ENCODE peak calls at places on chromosomes 12 and 14, in seven cellular contexts. C, T, Y, P, Q, A and H are unnamed samples.

GRCh38 chr14:64880382-64881121 is 845 bp upstream of the SPTB start:
- DNase-seq in P (peak), T (peak), Q (peak), C (peak), Y (peak), A (no peak), H (peak)

GRCh38 chr14:23344481-23344880 is 8.2 kb downstream of the SLC22A17 start:
- DNase-seq in C (no peak), P (no peak), Y (no peak), T (no peak), Q (no peak), A (no peak), H (no peak)

GRCh38 chr12:111715242-111715641 is 29.4 kb downstream of the ACAD10 start:
- DNase-seq in T (peak), P (no peak), C (no peak), Q (no peak), A (peak), Y (no peak), H (no peak)

GRCh38 chr14:22059201-22059600 is 385.6 kb upstream of the OR4E1 start:
- DNase-seq in T (no peak), C (no peak), P (no peak), Y (no peak), Q (no peak), A (no peak), H (no peak)

GRCh38 chr12:95554532-95555071 is 3.3 kb upstream of the USP44 start:
- DNase-seq in C (no peak), Y (no peak), P (no peak), A (no peak), Q (no peak), T (no peak), H (no peak)

GRCh38 chr12:20089077-20089476 is 279.3 kb upstream of the PDE3A start:
- DNase-seq in C (no peak), T (no peak), P (no peak), Q (no peak), A (no peak), Y (no peak), H (no peak)

GRCh38 chr14:102953100-102953499 is 30.6 kb downstream of the AMN start:
- DNase-seq in P (no peak), T (no peak), C (no peak), Q (no peak), A (no peak), Y (no peak), H (no peak)

GRCh38 chr12:113416091-113416754 is 6.0 kb upstream of the SDSL start:
- DNase-seq in Y (no peak), P (no peak), Q (no peak), T (no peak), A (no peak), C (no peak), H (no peak)

GRCh38 chr12:74119811-74120362 is 417.7 kb upstream of the ATXN7L3B start:
- DNase-seq in T (no peak), P (no peak), Q (peak), Y (no peak), A (no peak), C (no peak), H (no peak)

GRCh38 chr12:12685305-12685704 is 10.7 kb downstream of the GPR19 start:
- DNase-seq in C (no peak), P (no peak), Y (no peak), T (no peak), A (no peak), Q (no peak), H (no peak)

GRCh38 chr12:120007272-120007671 is 18.2 kb downstream of the BICDL1 start:
- DNase-seq in A (no peak), C (no peak), P (no peak), T (no peak), Y (peak), Q (no peak), H (peak)

GRCh38 chr12:25712169-25712568 is 159.1 kb upstream of the LMNTD1 start:
- DNase-seq in C (no peak), Y (no peak), P (no peak), T (no peak), A (no peak), Q (no peak), H (no peak)

GRCh38 chr12:58888131-58888783 is 32.0 kb downstream of the LRIG3 start:
- DNase-seq in A (peak), P (no peak), C (no peak), Y (no peak), T (peak), Q (peak), H (no peak)

GRCh38 chr14:102775855-102776760 is 1.1 kb upstream of the TRAF3 start:
- DNase-seq in P (no peak), A (peak), T (no peak), C (no peak), Q (no peak), Y (peak), H (no peak)

GRCh38 chr14:74262076-74262475 is 22.8 kb downstream of the VSX2 start:
- DNase-seq in Y (no peak), Q (no peak), P (no peak), A (no peak), T (no peak), C (no peak), H (no peak)

GRCh38 chr12:83057436-83057835 is 370.7 kb downstream of the TMTC2 start:
- DNase-seq in C (no peak), A (no peak), Q (no peak), P (no peak), Y (no peak), T (no peak), H (no peak)

DNA sequence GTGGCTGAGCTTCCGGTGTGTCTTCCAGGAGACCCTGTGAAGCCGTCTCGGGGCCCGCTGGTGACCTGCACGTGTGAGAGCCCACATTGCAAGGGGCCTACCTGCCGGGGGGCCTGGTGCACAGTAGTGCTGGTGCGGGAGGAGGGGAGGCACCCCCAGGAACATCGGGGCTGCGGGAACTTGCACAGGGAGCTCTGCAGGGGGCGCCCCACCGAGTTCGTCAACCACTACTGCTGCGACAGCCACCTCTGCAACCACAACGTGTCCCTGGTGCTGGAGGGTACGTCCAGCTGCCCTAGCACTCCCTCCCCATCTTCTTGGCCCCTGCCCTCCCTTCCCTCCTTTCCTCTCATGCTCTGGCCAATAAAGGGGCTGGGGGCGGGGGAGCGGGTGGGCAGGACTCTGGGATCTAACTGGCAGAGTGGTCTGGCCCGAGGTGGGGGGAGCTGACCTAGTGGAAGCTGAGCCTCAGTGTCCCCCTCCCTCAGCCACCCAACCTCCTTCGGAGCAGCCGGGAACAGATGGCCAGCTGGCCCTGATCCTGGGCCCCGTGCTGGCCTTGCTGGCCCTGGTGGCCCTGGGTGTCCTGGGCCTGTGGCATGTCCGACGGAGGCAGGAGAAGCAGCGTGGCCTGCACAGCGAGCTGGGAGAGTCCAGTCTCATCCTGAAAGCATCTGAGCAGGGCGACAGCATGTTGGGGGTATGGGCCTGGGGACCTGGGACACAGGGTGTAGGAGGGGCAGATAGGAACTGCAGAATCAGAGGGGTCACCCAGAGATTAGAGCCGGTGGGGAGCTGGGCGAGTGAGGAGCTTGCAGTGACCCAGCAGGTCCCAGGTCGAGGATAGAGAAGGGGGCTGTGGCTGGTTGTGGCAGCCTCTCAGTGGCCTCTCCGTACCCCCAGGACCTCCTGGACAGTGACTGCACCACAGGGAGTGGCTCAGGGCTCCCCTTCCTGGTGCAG is 6.0 kb downstream of the ACVRL1 start:
- DNase-seq in P (peak), T (no peak), C (peak), Y (no peak), Q (no peak), A (no peak), H (no peak)
- TF ChIP-seq CTCF in P (no peak), T (no peak), C (no peak), Y (no peak), Q (no peak), A (peak), H (no peak)

GRCh38 chr14:100271247-100271939 is 32.4 kb downstream of the YY1 start:
- DNase-seq in T (no peak), Y (no peak), A (no peak), Q (no peak), P (no peak), C (no peak), H (no peak)
- TF ChIP-seq CTCF in T (peak), Y (peak), A (peak), Q (peak), P (no peak), C (no peak), H (peak)

DNA sequence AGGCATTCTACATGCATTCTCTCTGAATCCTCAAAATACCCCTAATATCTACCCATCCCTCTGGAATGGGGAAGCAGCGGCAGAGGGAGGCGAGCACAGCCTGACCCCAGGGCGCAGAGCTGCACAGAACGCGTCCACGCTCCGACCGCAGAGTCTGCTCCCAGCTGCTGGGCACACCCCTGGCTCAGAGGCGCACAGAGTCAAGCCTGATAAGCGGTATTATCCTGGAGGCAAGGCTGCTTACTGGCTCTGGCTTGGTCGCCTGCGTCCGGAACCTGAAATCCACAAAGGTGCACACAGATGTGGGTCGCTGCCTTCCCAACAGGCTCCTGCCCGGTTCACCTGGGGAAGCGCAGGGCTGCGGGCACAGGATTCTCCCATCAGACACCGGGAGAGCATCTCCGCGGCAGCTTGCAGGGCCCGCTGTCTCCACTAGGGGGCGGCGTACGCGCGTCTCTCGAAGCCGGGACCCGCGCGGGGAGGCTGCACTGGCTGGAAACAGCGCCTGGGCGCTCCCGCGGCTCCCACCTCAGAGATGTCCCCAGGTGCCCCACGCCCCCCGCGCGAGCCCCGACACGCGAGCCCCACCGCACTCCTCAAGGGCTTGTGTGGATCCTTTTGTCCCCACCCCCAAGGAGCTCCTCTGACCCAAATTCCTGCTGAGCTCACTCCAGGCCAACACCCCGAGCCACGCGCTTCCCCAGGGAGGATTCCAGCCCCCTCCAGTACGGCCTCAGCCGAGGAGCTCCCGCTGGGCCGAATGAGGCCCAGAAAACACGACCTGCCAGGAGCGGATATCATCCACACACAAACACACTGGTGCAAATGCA is 120.1 kb upstream of the FZD10 start:
- DNase-seq in C (peak), Y (no peak), P (no peak), T (peak), Q (peak), A (no peak), H (no peak)
- TF ChIP-seq CTCF in C (no peak), Y (peak), P (peak), T (peak), Q (peak), A (peak), H (no peak)

GRCh38 chr12:127926004-127926403 is 341.0 kb upstream of the TMEM132C start:
- DNase-seq in P (no peak), Y (no peak), Q (no peak), T (no peak), A (no peak), C (peak), H (no peak)
- TF ChIP-seq CTCF in P (no peak), Y (no peak), Q (no peak), T (peak), A (peak), C (no peak), H (no peak)

DNA sequence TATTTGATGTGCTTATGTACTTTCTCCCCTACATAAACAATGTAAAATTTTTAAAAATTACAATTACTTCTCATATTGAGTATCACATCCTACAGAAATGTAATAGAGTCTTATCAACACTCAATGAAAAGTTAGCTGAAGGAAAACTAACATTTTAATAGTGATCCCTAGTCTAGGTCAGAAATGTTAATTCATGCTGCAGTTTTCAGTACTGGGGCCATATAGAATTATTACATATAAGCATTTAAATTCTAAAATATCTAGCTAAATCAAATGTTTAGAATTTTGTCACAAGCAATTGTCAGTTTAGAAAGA is 37.8 kb downstream of the SLC6A15 start:
- DNase-seq in P (no peak), Q (no peak), A (no peak), C (no peak), T (no peak), Y (no peak), H (no peak)
- TF ChIP-seq CTCF in P (no peak), Q (peak), A (peak), C (no peak), T (no peak), Y (peak), H (peak)